ENCODE peak calls at places on chromosomes 16 and 17, in eight cellular contexts. F is heart right ventricle; W is Karpas-422; M is ovary; V is CD8-positive, alpha-beta memory T cell; O is uterus; S is A673; E is adrenal gland. Y is an unnamed sample. For H3K36me3, the result is how much of the 10 kb centered on the place peaks cover.

GRCh38 chr17:83176272-83176955 is 97.0 kb downstream of the METRNL start:
- DNase-seq in E (no peak), V (no peak), O (no peak), W (no peak), S (no peak), M (no peak), F (no peak), Y (no peak)

GRCh38 chr17:7070712-7071111 is 9.3 kb downstream of the CLEC10A start:
- DNase-seq in O (no peak), M (no peak), S (no peak), W (no peak), V (no peak), F (no peak), E (no peak), Y (no peak)

GRCh38 chr17:80096531-80097306 is 4.7 kb upstream of the GAA start:
- DNase-seq in O (no peak), S (no peak), M (peak), W (no peak), E (no peak), V (no peak), F (no peak), Y (no peak)

GRCh38 chr16:26546573-26546972 is 520.2 kb upstream of the C16orf82 start:
- DNase-seq in F (no peak), V (no peak), M (no peak), S (no peak), E (no peak), O (no peak), W (no peak), Y (no peak)

GRCh38 chr16:83002351-83003334 is 375.9 kb downstream of the CDH13 start:
- DNase-seq in V (no peak), W (no peak), M (no peak), F (no peak), O (no peak), S (no peak), E (no peak), Y (no peak)

GRCh38 chr17:6558932-6559752 is 2.8 kb upstream of the PITPNM3 start:
- DNase-seq in W (no peak), F (no peak), O (no peak), E (no peak), M (peak), V (peak), S (no peak), Y (peak)

GRCh38 chr17:12928736-12929135 is 89.1 kb downstream of the ELAC2 start:
- DNase-seq in F (no peak), O (no peak), E (no peak), V (no peak), M (no peak), W (peak), S (peak), Y (no peak)

GRCh38 chr17:48907713-48908046 is 527 bp upstream of the UBE2Z start:
- DNase-seq in S (no peak), M (no peak), O (no peak), W (no peak), E (no peak), V (no peak), F (no peak), Y (no peak)

GRCh38 chr16:4606354-4606753 is 8.3 kb downstream of the UBALD1 start:
- DNase-seq in E (no peak), W (no peak), S (no peak), F (no peak), O (no peak), M (no peak), V (no peak), Y (no peak)

GRCh38 chr16:51705142-51705541 is 554.1 kb upstream of the SALL1 start:
- DNase-seq in O (no peak), F (no peak), W (no peak), E (no peak), M (no peak), S (no peak), V (no peak), Y (no peak)

GRCh38 chr16:89685916-89686315 is 573 bp upstream of the CDK10 start:
- DNase-seq in V (no peak), O (no peak), F (no peak), M (no peak), E (no peak), S (no peak), W (no peak), Y (no peak)

GRCh38 chr17:10668771-10669170 is 11.7 kb upstream of the MYH3 start:
- DNase-seq in M (no peak), F (no peak), V (no peak), E (no peak), S (no peak), W (no peak), O (no peak), Y (no peak)

GRCh38 chr16:533391-534088 is 6.0 kb downstream of the CAPN15 start:
- DNase-seq in O (no peak), E (peak), M (no peak), V (no peak), S (no peak), F (no peak), W (no peak), Y (no peak)
- H3K4me3 ChIP-seq in O (no peak), E (no peak), M (no peak), V (no peak), S (no peak), F (no peak), W (no peak), Y (no peak)

DNA sequence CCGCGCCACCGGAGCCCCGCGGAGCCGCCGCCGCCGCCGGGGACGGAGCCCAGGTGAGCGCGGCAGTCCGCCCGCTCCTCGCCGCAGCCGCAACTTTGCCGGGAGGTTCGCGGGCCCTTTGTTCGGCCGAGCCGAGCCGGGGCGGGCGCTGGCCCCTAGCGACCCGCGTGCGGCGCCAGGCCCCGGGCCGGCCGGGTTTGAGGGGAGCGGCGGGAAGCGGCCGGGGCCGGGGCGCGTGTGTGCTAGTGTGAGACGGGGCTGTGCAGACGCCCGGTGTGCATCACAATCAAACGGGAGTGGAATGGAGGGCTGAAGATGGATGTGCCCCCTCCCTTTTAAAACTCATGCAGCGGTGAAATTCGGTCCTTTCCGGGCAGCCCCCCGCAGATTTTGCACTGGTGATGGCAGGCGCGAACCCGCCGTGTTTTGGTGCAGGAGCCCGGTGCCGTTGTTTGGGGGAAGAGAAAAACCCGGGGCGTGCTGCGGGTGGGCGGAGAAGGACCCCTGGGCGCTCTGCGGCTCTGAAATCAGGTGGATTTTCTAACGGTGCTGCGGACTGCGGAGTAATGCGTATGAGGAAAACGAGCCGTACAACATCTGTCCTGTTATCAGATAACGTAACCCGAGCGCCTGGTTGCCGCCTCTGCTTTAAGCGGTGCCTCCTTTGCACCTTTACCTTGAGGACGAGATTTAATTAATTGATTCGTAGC is 868 bp downstream of the TNRC6C start:
- DNase-seq in E (peak), V (peak), W (no peak), O (no peak), M (peak), F (no peak), S (peak), Y (peak)
- H3K27ac ChIP-seq in E (no peak), V (peak), W (no peak), O (peak), M (peak), F (peak), S (no peak), Y (peak)

GRCh38 chr17:37643118-37643766 is at the start of gene DDX52:
- DNase-seq in M (peak), F (peak), O (peak), E (peak), S (peak), V (peak), W (peak), Y (peak)

GRCh38 chr17:37643829-37644228 is 583 bp upstream of the DDX52 start:
- DNase-seq in S (no peak), W (no peak), V (no peak), E (no peak), M (no peak), F (no peak), O (no peak), Y (no peak)

GRCh38 chr17:37637956-37638355 is 5.3 kb downstream of the DDX52 start:
- DNase-seq in E (no peak), V (no peak), W (no peak), O (no peak), S (no peak), F (no peak), M (no peak), Y (no peak)

GRCh38 chr17:37642706-37643105 is 540 bp downstream of the DDX52 start:
- DNase-seq in F (no peak), E (no peak), M (no peak), S (peak), V (no peak), W (peak), O (no peak), Y (no peak)

DNA sequence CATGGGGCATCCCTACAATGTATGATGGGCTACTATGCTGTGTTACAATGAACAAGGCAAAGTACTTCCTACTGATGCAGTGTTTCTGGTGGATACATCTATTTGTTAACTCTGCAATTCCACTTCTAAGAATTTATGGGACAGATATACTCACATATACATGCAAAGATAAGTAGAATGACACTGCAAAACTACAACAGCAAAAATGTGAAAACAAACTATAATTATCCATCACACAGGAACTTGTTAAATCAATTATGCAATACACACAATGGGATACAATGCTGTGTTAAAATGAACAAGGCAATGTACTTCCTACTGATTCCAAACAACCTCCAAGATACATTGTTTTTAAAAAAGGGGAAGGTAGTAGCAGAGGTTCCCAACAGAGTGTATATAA is 3.2 kb downstream of the DDX52 start:
- DNase-seq in S (no peak), W (no peak), F (no peak), M (no peak), O (no peak), E (no peak), V (no peak), Y (no peak)
- H3K36me3 ChIP-seq in S (under half), W (under half), F (half or more), M (under half), O (under half), E (under half), V (under half), Y (half or more)

GRCh38 chr16:72989203-72989991 is 58.5 kb downstream of the ZFHX3 start:
- DNase-seq in F (no peak), V (no peak), M (no peak), S (peak), W (no peak), E (no peak), O (peak), Y (no peak)

GRCh38 chr16:72990003-72990521 is 57.9 kb downstream of the ZFHX3 start:
- DNase-seq in S (peak), V (no peak), E (peak), W (no peak), M (peak), O (peak), F (peak), Y (no peak)

GRCh38 chr16:72991645-72992044 is 56.3 kb downstream of the ZFHX3 start:
- DNase-seq in M (no peak), F (no peak), W (no peak), S (no peak), V (no peak), E (no peak), O (no peak), Y (no peak)

GRCh38 chr16:72991211-72991610 is 56.7 kb downstream of the ZFHX3 start:
- DNase-seq in V (no peak), S (no peak), W (no peak), F (no peak), E (no peak), M (no peak), O (no peak), Y (no peak)

GRCh38 chr16:72990571-72990970 is 57.4 kb downstream of the ZFHX3 start:
- DNase-seq in O (no peak), E (no peak), S (no peak), V (no peak), F (no peak), W (no peak), M (no peak), Y (no peak)
- H3K4me3 ChIP-seq in O (no peak), E (no peak), S (peak), V (no peak), F (no peak), W (no peak), M (no peak), Y (no peak)

GRCh38 chr16:88428156-88428555 is 24.9 kb upstream of the ZFPM1 start:
- DNase-seq in E (no peak), S (no peak), W (no peak), O (no peak), M (no peak), F (no peak), V (no peak), Y (no peak)

GRCh38 chr16:88426018-88426417 is 27.1 kb upstream of the ZFPM1 start:
- DNase-seq in S (no peak), F (no peak), V (no peak), O (no peak), M (no peak), E (no peak), W (no peak), Y (no peak)

GRCh38 chr16:88428616-88429386 is 24.3 kb upstream of the ZFPM1 start:
- DNase-seq in V (no peak), O (no peak), F (no peak), M (no peak), S (no peak), E (no peak), W (no peak), Y (no peak)

GRCh38 chr16:88429387-88430184 is 23.5 kb upstream of the ZFPM1 start:
- DNase-seq in E (no peak), M (no peak), W (no peak), O (no peak), F (no peak), S (no peak), V (no peak), Y (no peak)

GRCh38 chr16:88427376-88427775 is 25.7 kb upstream of the ZFPM1 start:
- DNase-seq in M (no peak), E (no peak), S (no peak), O (no peak), F (no peak), V (no peak), W (no peak), Y (no peak)
- H3K27ac ChIP-seq in M (no peak), E (no peak), S (no peak), O (no peak), F (no peak), V (no peak), W (no peak), Y (no peak)

GRCh38 chr17:78684026-78684425 is 98.0 kb downstream of the CYTH1 start:
- DNase-seq in M (no peak), F (no peak), O (no peak), E (no peak), V (no peak), W (no peak), S (no peak), Y (no peak)
- H3K36me3 ChIP-seq in M (under half), F (half or more), O (under half), E (under half), V (half or more), W (under half), S (under half), Y (half or more)

GRCh38 chr17:58501451-58501850 is 13.0 kb downstream of the MTMR4 start:
- DNase-seq in O (no peak), S (no peak), W (no peak), F (no peak), V (no peak), E (no peak), M (no peak), Y (no peak)

GRCh38 chr17:58506354-58507080 is 7.9 kb downstream of the MTMR4 start:
- DNase-seq in F (no peak), E (peak), O (no peak), V (no peak), S (no peak), M (no peak), W (no peak), Y (no peak)

GRCh38 chr17:58503876-58504275 is 10.6 kb downstream of the MTMR4 start:
- DNase-seq in O (no peak), V (no peak), S (no peak), F (no peak), W (no peak), E (peak), M (no peak), Y (no peak)

GRCh38 chr17:58507123-58507634 is 7.3 kb downstream of the MTMR4 start:
- DNase-seq in W (no peak), O (no peak), S (no peak), E (peak), F (no peak), M (no peak), V (no peak), Y (peak)

DNA sequence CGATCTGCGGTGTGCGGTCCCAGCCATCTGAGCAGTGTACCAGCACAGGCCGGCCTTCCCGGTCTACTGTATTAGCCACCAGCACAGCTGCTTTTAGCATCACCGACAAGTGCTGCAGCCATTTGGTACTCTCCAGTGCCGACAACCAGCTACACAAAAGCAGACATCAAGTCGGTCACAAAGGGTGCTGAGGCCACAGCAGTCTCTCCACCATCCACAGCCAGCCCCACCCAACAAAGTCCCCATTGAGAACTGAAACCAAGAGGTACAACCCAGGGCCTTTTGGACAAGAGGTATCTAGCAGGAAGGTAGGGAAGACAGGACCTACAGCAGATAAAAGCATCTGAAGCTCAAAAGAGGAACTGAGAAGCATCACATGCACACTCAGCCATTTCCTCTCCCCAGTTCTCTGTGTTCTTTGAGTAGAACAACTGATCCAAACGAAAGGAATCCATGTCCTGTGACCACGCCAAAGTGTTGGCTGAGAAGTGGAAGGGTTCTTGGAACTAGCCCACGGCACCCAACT is 9.5 kb downstream of the MTMR4 start:
- DNase-seq in W (peak), M (no peak), S (no peak), O (no peak), V (no peak), E (peak), F (no peak), Y (no peak)
- H3K4me3 ChIP-seq in W (no peak), M (no peak), S (no peak), O (no peak), V (no peak), E (no peak), F (no peak), Y (no peak)

GRCh38 chr16:12433691-12434390 is 369.8 kb downstream of the CPPED1 start:
- DNase-seq in O (no peak), W (no peak), V (no peak), S (no peak), F (no peak), E (no peak), M (no peak), Y (no peak)
- H3K27ac ChIP-seq in O (no peak), W (no peak), V (no peak), S (no peak), F (no peak), E (no peak), M (no peak), Y (no peak)

GRCh38 chr16:57434003-57434402 is 13.2 kb downstream of the CIAPIN1 start:
- DNase-seq in E (no peak), V (no peak), M (no peak), S (no peak), F (no peak), W (no peak), O (no peak), Y (no peak)

GRCh38 chr16:57432505-57432904 is 14.7 kb downstream of the CIAPIN1 start:
- DNase-seq in S (no peak), V (no peak), F (no peak), M (no peak), O (no peak), W (no peak), E (no peak), Y (no peak)

GRCh38 chr16:57435838-57436237 is 11.3 kb downstream of the CIAPIN1 start:
- DNase-seq in W (no peak), O (no peak), S (no peak), V (no peak), E (no peak), F (no peak), M (no peak), Y (no peak)

GRCh38 chr16:57430955-57431354 is 16.2 kb downstream of the CIAPIN1 start:
- DNase-seq in O (no peak), E (no peak), M (no peak), V (no peak), W (no peak), F (no peak), S (no peak), Y (no peak)

DNA sequence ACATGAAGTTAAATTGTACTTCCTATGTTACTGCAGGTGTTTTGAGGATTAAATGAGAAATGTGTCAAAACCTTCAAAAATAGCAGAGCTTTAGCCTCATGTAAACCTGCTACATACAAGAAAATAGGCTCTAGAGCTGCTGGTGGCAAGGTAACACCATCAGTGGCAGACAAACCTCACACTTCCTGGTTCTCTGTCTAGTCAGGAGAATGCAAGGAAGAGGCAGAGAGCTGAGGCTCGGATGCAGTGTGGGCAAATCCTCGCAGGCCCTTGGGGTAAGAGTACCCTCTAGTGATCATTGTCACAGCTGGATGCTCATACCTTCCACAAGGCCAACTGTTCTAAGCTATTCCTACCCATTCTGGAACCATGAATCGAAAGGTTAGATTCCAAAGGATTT is 14.2 kb downstream of the CIAPIN1 start:
- DNase-seq in V (no peak), O (no peak), W (no peak), M (no peak), F (no peak), S (no peak), E (no peak), Y (no peak)
- H3K36me3 ChIP-seq in V (under half), O (under half), W (half or more), M (under half), F (half or more), S (half or more), E (under half), Y (half or more)

DNA sequence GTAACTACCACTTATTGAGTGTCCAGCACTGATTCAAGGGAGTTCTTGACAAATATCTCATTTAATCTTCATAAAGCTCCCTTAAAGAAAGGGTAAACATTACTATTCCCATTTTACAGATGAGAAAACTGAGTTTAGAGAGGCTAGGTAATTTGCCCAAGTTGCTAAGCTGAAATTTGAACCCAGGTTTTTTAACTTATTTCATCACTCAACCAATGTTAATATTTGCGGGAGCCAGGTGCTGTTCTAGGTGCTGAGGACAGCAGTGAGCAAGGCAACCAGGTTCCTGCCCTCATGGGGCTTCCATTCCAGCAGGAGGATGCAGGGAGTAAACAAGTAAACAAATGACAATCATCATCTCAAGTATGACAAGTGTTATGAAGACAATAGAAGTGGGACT is 104.0 kb upstream of the LHX1 start:
- DNase-seq in F (no peak), E (no peak), W (no peak), O (no peak), V (no peak), S (no peak), M (no peak), Y (no peak)
- H3K4me3 ChIP-seq in F (no peak), E (no peak), W (no peak), O (no peak), V (no peak), S (no peak), M (no peak), Y (no peak)